ENCODE peak calls at places on chromosomes 12 and 14, in six cellular contexts. One of them, this sample, is unnamed.

GRCh38 chr14:59871166-59871495 is 555 bp upstream of the RTN1 start:
- DNase-seq in stimulated activated naive CD8-positive, alpha-beta T cell treated with anti-CD3 and anti-CD28 coated beads, Interleukin-15, Interleukin-2, amounts not matched to agents 100 U/mL and 50 U/mL, for 24 hours: no peak
- DNase-seq in RWPE1: no peak
- DNase-seq in NCI-H1436: no peak
- DNase-seq in HCEC 1CT: no peak
- DNase-seq in iPS-NIHi11: peak; percentile 7
- DNase-seq in this sample: no peak

GRCh38 chr12:108634225-108634795 is 616 bp upstream of the SELPLG start:
- DNase-seq in RWPE1: no peak
- DNase-seq in HCEC 1CT: no peak
- DNase-seq in NCI-H1436: peak; percentile 15
- DNase-seq in iPS-NIHi11: no peak
- DNase-seq in stimulated activated naive CD8-positive, alpha-beta T cell treated with anti-CD3 and anti-CD28 coated beads, Interleukin-15, Interleukin-2, amounts not matched to agents 100 U/mL and 50 U/mL, for 24 hours: peak; percentile 70
- DNase-seq in this sample: no peak

GRCh38 chr12:13273850-13274249 is 77.3 kb downstream of the EMP1 start:
- DNase-seq in NCI-H1436: no peak
- DNase-seq in HCEC 1CT: no peak
- DNase-seq in stimulated activated naive CD8-positive, alpha-beta T cell treated with anti-CD3 and anti-CD28 coated beads, Interleukin-15, Interleukin-2, amounts not matched to agents 100 U/mL and 50 U/mL, for 24 hours: no peak
- DNase-seq in iPS-NIHi11: no peak
- DNase-seq in RWPE1: no peak
- DNase-seq in this sample: no peak

GRCh38 chr14:99122521-99123125 is 149.4 kb downstream of the BCL11B start:
- DNase-seq in NCI-H1436: no peak
- DNase-seq in iPS-NIHi11: no peak
- DNase-seq in stimulated activated naive CD8-positive, alpha-beta T cell treated with anti-CD3 and anti-CD28 coated beads, Interleukin-15, Interleukin-2, amounts not matched to agents 100 U/mL and 50 U/mL, for 24 hours: no peak
- DNase-seq in HCEC 1CT: no peak
- DNase-seq in RWPE1: no peak
- DNase-seq in this sample: no peak

GRCh38 chr12:47082963-47083621 is 3.3 kb upstream of the AMIGO2 start:
- DNase-seq in NCI-H1436: no peak
- DNase-seq in RWPE1: no peak
- DNase-seq in iPS-NIHi11: no peak
- DNase-seq in stimulated activated naive CD8-positive, alpha-beta T cell treated with anti-CD3 and anti-CD28 coated beads, Interleukin-15, Interleukin-2, amounts not matched to agents 100 U/mL and 50 U/mL, for 24 hours: no peak
- DNase-seq in HCEC 1CT: peak; percentile 96
- DNase-seq in this sample: no peak

GRCh38 chr12:51421266-51421884 is 3.3 kb upstream of the SLC4A8 start:
- DNase-seq in NCI-H1436: peak; percentile 65
- DNase-seq in RWPE1: peak; percentile 59
- DNase-seq in stimulated activated naive CD8-positive, alpha-beta T cell treated with anti-CD3 and anti-CD28 coated beads, Interleukin-15, Interleukin-2, amounts not matched to agents 100 U/mL and 50 U/mL, for 24 hours: peak; percentile 45
- DNase-seq in iPS-NIHi11: peak; percentile 73
- DNase-seq in HCEC 1CT: peak; percentile 60
- DNase-seq in this sample: peak; percentile 34

GRCh38 chr12:108583971-108584370 is 13.9 kb downstream of the TMEM119 start:
- DNase-seq in iPS-NIHi11: no peak
- DNase-seq in stimulated activated naive CD8-positive, alpha-beta T cell treated with anti-CD3 and anti-CD28 coated beads, Interleukin-15, Interleukin-2, amounts not matched to agents 100 U/mL and 50 U/mL, for 24 hours: no peak
- DNase-seq in NCI-H1436: no peak
- DNase-seq in RWPE1: no peak
- DNase-seq in HCEC 1CT: no peak
- DNase-seq in this sample: no peak

GRCh38 chr12:118645219-118645618 is 268.9 kb downstream of the SUDS3 start:
- DNase-seq in iPS-NIHi11: peak; percentile 64
- DNase-seq in stimulated activated naive CD8-positive, alpha-beta T cell treated with anti-CD3 and anti-CD28 coated beads, Interleukin-15, Interleukin-2, amounts not matched to agents 100 U/mL and 50 U/mL, for 24 hours: peak; percentile 6
- DNase-seq in NCI-H1436: no peak
- DNase-seq in HCEC 1CT: no peak
- DNase-seq in RWPE1: peak; percentile 5
- DNase-seq in this sample: no peak

GRCh38 chr14:81478446-81478845 is 55.2 kb downstream of the SEL1L start:
- DNase-seq in stimulated activated naive CD8-positive, alpha-beta T cell treated with anti-CD3 and anti-CD28 coated beads, Interleukin-15, Interleukin-2, amounts not matched to agents 100 U/mL and 50 U/mL, for 24 hours: no peak
- DNase-seq in iPS-NIHi11: no peak
- DNase-seq in HCEC 1CT: no peak
- DNase-seq in RWPE1: no peak
- DNase-seq in NCI-H1436: no peak
- DNase-seq in this sample: no peak

GRCh38 chr14:62420853-62421252 is 624.4 kb downstream of the KCNH5 start:
- DNase-seq in stimulated activated naive CD8-positive, alpha-beta T cell treated with anti-CD3 and anti-CD28 coated beads, Interleukin-15, Interleukin-2, amounts not matched to agents 100 U/mL and 50 U/mL, for 24 hours: no peak
- DNase-seq in HCEC 1CT: no peak
- DNase-seq in RWPE1: no peak
- DNase-seq in iPS-NIHi11: no peak
- DNase-seq in NCI-H1436: no peak
- DNase-seq in this sample: no peak

GRCh38 chr12:125650587-125650986 is 585.4 kb downstream of the AACS start:
- DNase-seq in stimulated activated naive CD8-positive, alpha-beta T cell treated with anti-CD3 and anti-CD28 coated beads, Interleukin-15, Interleukin-2, amounts not matched to agents 100 U/mL and 50 U/mL, for 24 hours: no peak
- DNase-seq in RWPE1: no peak
- DNase-seq in HCEC 1CT: no peak
- DNase-seq in NCI-H1436: no peak
- DNase-seq in iPS-NIHi11: no peak
- DNase-seq in this sample: no peak

GRCh38 chr12:86712425-86712843 is 456.2 kb upstream of the MGAT4C start:
- DNase-seq in RWPE1: peak; percentile 87
- DNase-seq in iPS-NIHi11: peak; percentile 9
- DNase-seq in stimulated activated naive CD8-positive, alpha-beta T cell treated with anti-CD3 and anti-CD28 coated beads, Interleukin-15, Interleukin-2, amounts not matched to agents 100 U/mL and 50 U/mL, for 24 hours: no peak
- DNase-seq in NCI-H1436: no peak
- DNase-seq in HCEC 1CT: peak; percentile 97
- DNase-seq in this sample: no peak